ENCODE peak calls at places on chromosome 1, in nine cellular contexts. One of them, this sample, is unnamed.
A peak's percentile ranks its signal among the peaks of the same experiment; 100 is the strongest.

GRCh38 chr1:185487030-185487429 is 170.0 kb upstream of the IVNS1ABP start:
- DNase-seq in amniotic stem cell: no peak
- DNase-seq in GM23338: no peak
- DNase-seq in GM04504: no peak
- DNase-seq in sciatic nerve: no peak
- DNase-seq in stimulated activated CD8-positive, alpha-beta memory T cell treated with anti-CD3 and anti-CD28 coated beads, Interleukin-4, amount 100 ng/mL, for 1 hour: no peak
- DNase-seq in stimulated activated CD4-positive, alpha-beta T cell treated with anti-CD3 and anti-CD28 coated beads, TNF-alpha, amount 100 ng/mL, for 1 hour: no peak
- DNase-seq in NCI-H1105: no peak
- DNase-seq in PC-9: no peak
- DNase-seq in this sample: no peak

GRCh38 chr1:2404890-2405511 is 7.4 kb downstream of the PEX10 start:
- DNase-seq in amniotic stem cell: no peak
- DNase-seq in GM23338: no peak
- DNase-seq in GM04504: no peak
- DNase-seq in sciatic nerve: no peak
- DNase-seq in stimulated activated CD8-positive, alpha-beta memory T cell treated with anti-CD3 and anti-CD28 coated beads, Interleukin-4, amount 100 ng/mL, for 1 hour: no peak
- DNase-seq in stimulated activated CD4-positive, alpha-beta T cell treated with anti-CD3 and anti-CD28 coated beads, TNF-alpha, amount 100 ng/mL, for 1 hour: no peak
- DNase-seq in NCI-H1105: no peak
- DNase-seq in PC-9: no peak
- DNase-seq in this sample: no peak

GRCh38 chr1:8255712-8256111 is 62.2 kb upstream of the SLC45A1 start:
- DNase-seq in amniotic stem cell: no peak
- DNase-seq in GM23338: no peak
- DNase-seq in GM04504: no peak
- DNase-seq in sciatic nerve: no peak
- DNase-seq in stimulated activated CD8-positive, alpha-beta memory T cell treated with anti-CD3 and anti-CD28 coated beads, Interleukin-4, amount 100 ng/mL, for 1 hour: no peak
- DNase-seq in stimulated activated CD4-positive, alpha-beta T cell treated with anti-CD3 and anti-CD28 coated beads, TNF-alpha, amount 100 ng/mL, for 1 hour: no peak
- DNase-seq in NCI-H1105: no peak
- DNase-seq in PC-9: no peak
- DNase-seq in this sample: no peak

GRCh38 chr1:55399385-55399784 is 184.2 kb upstream of the USP24 start:
- DNase-seq in amniotic stem cell: no peak
- DNase-seq in GM23338: no peak
- DNase-seq in GM04504: no peak
- DNase-seq in sciatic nerve: no peak
- DNase-seq in stimulated activated CD8-positive, alpha-beta memory T cell treated with anti-CD3 and anti-CD28 coated beads, Interleukin-4, amount 100 ng/mL, for 1 hour: no peak
- DNase-seq in stimulated activated CD4-positive, alpha-beta T cell treated with anti-CD3 and anti-CD28 coated beads, TNF-alpha, amount 100 ng/mL, for 1 hour: no peak
- DNase-seq in NCI-H1105: no peak
- DNase-seq in PC-9: no peak
- DNase-seq in this sample: no peak

GRCh38 chr1:207081106-207081505 is 7.6 kb upstream of the C4BPB start:
- DNase-seq in amniotic stem cell: no peak
- DNase-seq in GM23338: no peak
- DNase-seq in GM04504: no peak
- DNase-seq in sciatic nerve: no peak
- DNase-seq in stimulated activated CD8-positive, alpha-beta memory T cell treated with anti-CD3 and anti-CD28 coated beads, Interleukin-4, amount 100 ng/mL, for 1 hour: no peak
- DNase-seq in stimulated activated CD4-positive, alpha-beta T cell treated with anti-CD3 and anti-CD28 coated beads, TNF-alpha, amount 100 ng/mL, for 1 hour: no peak
- DNase-seq in NCI-H1105: no peak
- DNase-seq in PC-9: no peak
- DNase-seq in this sample: no peak

GRCh38 chr1:182957902-182958395 is 5.0 kb upstream of the SHCBP1L start:
- DNase-seq in amniotic stem cell: no peak
- DNase-seq in GM23338: peak; percentile 91
- DNase-seq in GM04504: no peak
- DNase-seq in sciatic nerve: no peak
- DNase-seq in stimulated activated CD8-positive, alpha-beta memory T cell treated with anti-CD3 and anti-CD28 coated beads, Interleukin-4, amount 100 ng/mL, for 1 hour: no peak
- DNase-seq in stimulated activated CD4-positive, alpha-beta T cell treated with anti-CD3 and anti-CD28 coated beads, TNF-alpha, amount 100 ng/mL, for 1 hour: no peak
- DNase-seq in NCI-H1105: no peak
- DNase-seq in PC-9: no peak
- DNase-seq in this sample: no peak

GRCh38 chr1:9004031-9004730 is 22.0 kb downstream of the SLC2A7 start:
- DNase-seq in amniotic stem cell: no peak
- DNase-seq in GM23338: no peak
- DNase-seq in GM04504: no peak
- DNase-seq in sciatic nerve: no peak
- DNase-seq in stimulated activated CD8-positive, alpha-beta memory T cell treated with anti-CD3 and anti-CD28 coated beads, Interleukin-4, amount 100 ng/mL, for 1 hour: no peak
- DNase-seq in stimulated activated CD4-positive, alpha-beta T cell treated with anti-CD3 and anti-CD28 coated beads, TNF-alpha, amount 100 ng/mL, for 1 hour: no peak
- DNase-seq in NCI-H1105: no peak
- DNase-seq in PC-9: no peak
- DNase-seq in this sample: no peak

GRCh38 chr1:52709016-52709415 is 10.9 kb upstream of the COA7 start:
- DNase-seq in amniotic stem cell: no peak
- DNase-seq in GM23338: no peak
- DNase-seq in GM04504: no peak
- DNase-seq in sciatic nerve: no peak
- DNase-seq in stimulated activated CD8-positive, alpha-beta memory T cell treated with anti-CD3 and anti-CD28 coated beads, Interleukin-4, amount 100 ng/mL, for 1 hour: no peak
- DNase-seq in stimulated activated CD4-positive, alpha-beta T cell treated with anti-CD3 and anti-CD28 coated beads, TNF-alpha, amount 100 ng/mL, for 1 hour: no peak
- DNase-seq in NCI-H1105: no peak
- DNase-seq in PC-9: no peak
- DNase-seq in this sample: no peak

GRCh38 chr1:27643626-27644368 is 8.8 kb upstream of the FGR start:
- DNase-seq in amniotic stem cell: no peak
- DNase-seq in GM23338: peak; percentile 92
- DNase-seq in GM04504: no peak
- DNase-seq in sciatic nerve: peak; percentile 74
- DNase-seq in stimulated activated CD8-positive, alpha-beta memory T cell treated with anti-CD3 and anti-CD28 coated beads, Interleukin-4, amount 100 ng/mL, for 1 hour: no peak
- DNase-seq in stimulated activated CD4-positive, alpha-beta T cell treated with anti-CD3 and anti-CD28 coated beads, TNF-alpha, amount 100 ng/mL, for 1 hour: peak; percentile 45
- DNase-seq in NCI-H1105: no peak
- DNase-seq in PC-9: peak; percentile 33
- DNase-seq in this sample: no peak

GRCh38 chr1:225427249-225428065 is at the start of gene LBR:
- DNase-seq in amniotic stem cell: no peak
- DNase-seq in GM23338: peak; percentile 77
- DNase-seq in GM04504: no peak
- DNase-seq in sciatic nerve: peak; percentile 72
- DNase-seq in stimulated activated CD8-positive, alpha-beta memory T cell treated with anti-CD3 and anti-CD28 coated beads, Interleukin-4, amount 100 ng/mL, for 1 hour: no peak
- DNase-seq in stimulated activated CD4-positive, alpha-beta T cell treated with anti-CD3 and anti-CD28 coated beads, TNF-alpha, amount 100 ng/mL, for 1 hour: no peak
- DNase-seq in NCI-H1105: no peak
- DNase-seq in PC-9: no peak
- DNase-seq in this sample: no peak

This sample was measured in esophagus squamous epithelium.